ENCODE peak calls at places on chromosomes 12 and 14, in ten cellular contexts. D, M, S, L, V, B, K, F, T and C are unnamed samples.
A peak's percentile ranks its signal among the peaks of the same experiment; 100 is the strongest.

GRCh38 chr12:27277846-27278260 is 33.8 kb downstream of the STK38L start:
- DNase-seq in V (peak; percentile 90), B (no peak), F (no peak), L (peak; percentile 67), M (no peak), S (peak; percentile 89), T (no peak), K (no peak), D (no peak), C (peak; percentile 14)

GRCh38 chr12:27467641-27468040 is 21.1 kb downstream of the SMCO2 start:
- DNase-seq in M (no peak), T (no peak), B (no peak), K (no peak), F (no peak), S (no peak), L (no peak), D (no peak), V (no peak), C (no peak)

GRCh38 chr14:61308198-61308597 is 13.2 kb upstream of the PRKCH start:
- DNase-seq in K (no peak), L (no peak), M (no peak), T (no peak), D (no peak), V (no peak), S (no peak), F (no peak), B (no peak), C (no peak)

GRCh38 chr12:6222009-6222702 is 22.0 kb downstream of the CD9 start:
- DNase-seq in B (no peak), L (peak; percentile 60), M (no peak), D (no peak), K (peak; percentile 29), S (peak; percentile 57), T (no peak), V (peak; percentile 68), F (peak; percentile 65), C (no peak)

GRCh38 chr14:35286707-35287106 is 5.5 kb upstream of the PSMA6 start:
- DNase-seq in M (no peak), D (no peak), T (no peak), F (no peak), S (no peak), L (no peak), V (no peak), K (no peak), B (no peak), C (no peak)

GRCh38 chr14:54173782-54174181 is 217.2 kb upstream of the BMP4 start:
- DNase-seq in L (no peak), S (no peak), K (no peak), F (no peak), D (no peak), V (peak; percentile 16), M (no peak), T (no peak), B (no peak), C (peak; percentile 31)

GRCh38 chr14:73365727-73366126 is 92.6 kb downstream of the NUMB start:
- DNase-seq in F (no peak), T (no peak), K (no peak), S (peak; percentile 41), D (no peak), M (no peak), B (no peak), L (no peak), V (peak; percentile 60), C (no peak)

GRCh38 chr12:72273499-72273837 is 1.3 kb downstream of the TRHDE start:
- DNase-seq in V (no peak), L (no peak), K (peak; percentile 27), T (peak; percentile 61), F (no peak), M (no peak), B (no peak), D (peak; percentile 54), S (no peak), C (no peak)

GRCh38 chr12:123897221-123897620 is 75.4 kb downstream of the CCDC92 start:
- DNase-seq in V (peak; percentile 44), S (no peak), L (no peak), B (no peak), K (no peak), T (peak; percentile 40), M (no peak), F (no peak), D (no peak), C (peak; percentile 65)

GRCh38 chr12:15932975-15933374 is 21.8 kb downstream of the DERA start:
- DNase-seq in S (no peak), T (no peak), F (no peak), K (no peak), L (no peak), B (no peak), D (no peak), V (no peak), M (no peak), C (no peak)

GRCh38 chr12:15931590-15932053 is 20.5 kb downstream of the DERA start:
- DNase-seq in M (no peak), S (no peak), K (no peak), V (no peak), D (no peak), F (no peak), L (no peak), T (no peak), B (no peak), C (no peak)

GRCh38 chr12:15924956-15925355 is 13.8 kb downstream of the DERA start:
- DNase-seq in K (no peak), L (no peak), M (no peak), T (no peak), S (no peak), V (no peak), D (no peak), F (no peak), B (no peak), C (no peak)

GRCh38 chr12:15928870-15929571 is 17.9 kb downstream of the DERA start:
- DNase-seq in V (no peak), L (no peak), D (no peak), S (no peak), F (no peak), B (no peak), T (no peak), K (peak; percentile 20), M (no peak), C (no peak)

GRCh38 chr12:15928345-15928744 is 17.2 kb downstream of the DERA start:
- DNase-seq in D (no peak), B (no peak), F (no peak), K (no peak), V (peak; percentile 71), M (no peak), S (no peak), T (no peak), L (no peak), C (peak; percentile 34)
- H3K4me1 ChIP-seq in D (no peaks in the 10 kb centered on the region), B (no peaks in the 10 kb centered on the region), F (peaks cover 13% of the 10 kb centered on the region), K (no peaks in the 10 kb centered on the region), V (peaks cover 7% of the 10 kb centered on the region), M (no peaks in the 10 kb centered on the region), S (no peaks in the 10 kb centered on the region), T (peaks cover 2% of the 10 kb centered on the region), L (peaks cover 9% of the 10 kb centered on the region), C (peaks cover 12% of the 10 kb centered on the region)

DNA sequence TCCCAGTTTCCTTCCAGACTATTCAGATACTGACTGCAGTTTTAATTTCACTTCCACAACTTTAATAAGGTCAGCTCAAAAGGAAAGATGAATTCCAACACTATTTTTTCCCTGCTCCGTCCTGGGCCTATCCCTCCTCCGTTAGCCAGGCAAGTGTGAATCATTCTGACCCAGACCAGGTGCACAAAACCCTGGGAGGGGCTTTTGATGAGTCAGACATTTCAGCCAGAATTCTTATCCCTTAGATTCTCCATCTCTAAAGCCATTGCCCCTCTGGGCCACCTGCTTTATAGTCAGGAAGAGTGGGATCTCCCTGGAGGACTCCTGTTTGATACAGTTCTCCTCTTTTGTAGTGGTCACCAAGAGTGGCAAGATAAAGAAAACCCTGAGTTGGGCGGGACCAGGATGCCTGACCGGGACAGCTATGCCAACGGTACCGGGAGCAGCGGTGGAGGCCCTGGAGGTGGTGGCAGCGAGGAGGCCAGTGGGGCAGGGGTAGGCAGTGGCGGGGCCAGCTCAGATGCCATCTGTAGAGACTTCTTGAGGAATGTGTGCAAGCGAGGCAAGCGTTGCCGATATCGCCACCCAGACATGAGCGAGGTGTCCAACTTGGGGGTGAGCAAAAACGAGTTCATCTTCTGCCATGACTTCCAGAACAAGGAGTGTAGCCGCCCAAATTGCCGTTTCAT is 2.2 kb downstream of the ZC3H10 start:
- DNase-seq in L (peak; percentile 42), B (no peak), D (peak; percentile 51), M (no peak), S (no peak), T (no peak), V (no peak), K (no peak), F (no peak), C (no peak)
- H3K4me3 ChIP-seq in L (no peak overlapping the region), B (no peak overlapping the region), D (no peak overlapping the region), M (no peak overlapping the region), S (no peak overlapping the region), T (no peak overlapping the region), V (no peak overlapping the region), K (no peak overlapping the region), F (no peak overlapping the region), C (no peak overlapping the region)

DNA sequence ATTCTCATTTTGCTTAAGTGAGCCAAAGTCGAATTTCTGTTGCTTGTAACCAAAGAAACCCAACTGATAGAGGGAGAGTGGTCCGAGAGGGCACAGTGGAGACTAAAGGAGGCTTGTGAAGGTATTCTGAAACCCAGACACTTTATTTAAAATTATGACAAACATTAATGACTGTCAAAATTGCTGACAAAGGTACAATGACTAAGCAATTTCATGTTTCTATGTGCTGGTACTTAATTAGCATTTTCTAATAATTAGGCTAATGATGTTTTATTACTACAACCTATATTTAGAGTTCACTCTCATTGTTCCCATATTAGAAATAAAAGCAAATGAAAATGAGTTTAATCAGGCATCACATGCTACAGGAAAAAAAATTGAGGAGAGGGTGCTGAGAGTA is 116.4 kb downstream of the PTGER2 start:
- DNase-seq in B (no peak), K (no peak), F (no peak), T (no peak), V (no peak), M (no peak), L (no peak), D (no peak), S (no peak), C (no peak)
- H3K4me1 ChIP-seq in B (no peaks in the 10 kb centered on the region), K (no peaks in the 10 kb centered on the region), F (no peaks in the 10 kb centered on the region), T (no peaks in the 10 kb centered on the region), V (no peaks in the 10 kb centered on the region), M (no peaks in the 10 kb centered on the region), L (no peaks in the 10 kb centered on the region), D (no peaks in the 10 kb centered on the region), S (no peaks in the 10 kb centered on the region), C (no peaks in the 10 kb centered on the region)

GRCh38 chr12:104593482-104593881 is 136.7 kb downstream of the CHST11 start:
- DNase-seq in F (no peak), B (no peak), K (no peak), T (no peak), M (no peak), D (no peak), V (no peak), L (no peak), S (no peak), C (no peak)

GRCh38 chr12:104596876-104597833 is 140.4 kb downstream of the CHST11 start:
- DNase-seq in F (no peak), M (no peak), L (no peak), V (no peak), B (no peak), T (no peak), D (no peak), S (no peak), K (no peak), C (no peak)

GRCh38 chr12:104598342-104599271 is 141.9 kb downstream of the CHST11 start:
- DNase-seq in K (peak; percentile 79), L (peak; percentile 39), B (no peak), S (no peak), F (no peak), D (no peak), V (no peak), M (no peak), T (no peak), C (no peak)

GRCh38 chr12:104599272-104599984 is 142.7 kb downstream of the CHST11 start:
- DNase-seq in L (peak; percentile 40), M (no peak), D (no peak), F (no peak), T (no peak), B (no peak), V (no peak), K (peak; percentile 16), S (no peak), C (no peak)

GRCh38 chr12:104596128-104596799 is 139.5 kb downstream of the CHST11 start:
- DNase-seq in T (no peak), M (no peak), L (peak; percentile 54), S (no peak), K (no peak), D (no peak), F (peak; percentile 85), V (peak; percentile 92), B (no peak), C (no peak)
- H3K4me3 ChIP-seq in T (no peak overlapping the region), M (no peak overlapping the region), L (no peak overlapping the region), S (no peak overlapping the region), K (no peak overlapping the region), D (no peak overlapping the region), F (no peak overlapping the region), V (peak overlapping the region; percentile 11), B (no peak overlapping the region), C (no peak overlapping the region)